ENCODE peak calls at places on chromosomes 1 and 21, in eight cellular contexts. Q, W, F, U, M, K, B and I are unnamed samples.

GRCh38 chr1:226649780-226650179 is 89.3 kb downstream of the ITPKB start:
- DNase-seq in U (no peak), Q (no peak), F (no peak), K (no peak), M (no peak), W (peak), B (no peak), I (no peak)

GRCh38 chr1:117335376-117336086 is 31.7 kb upstream of the MAN1A2 start:
- DNase-seq in M (no peak), W (no peak), U (no peak), K (no peak), Q (no peak), B (no peak), F (no peak), I (no peak)

GRCh38 chr1:229769809-229770208 is 143.8 kb downstream of the URB2 start:
- DNase-seq in F (no peak), W (no peak), U (no peak), K (no peak), M (no peak), Q (no peak), B (no peak), I (no peak)

GRCh38 chr1:116454940-116455339 is 81.9 kb downstream of the ATP1A1 start:
- DNase-seq in F (no peak), U (no peak), Q (no peak), W (no peak), K (no peak), B (no peak), M (no peak), I (no peak)

GRCh38 chr1:18972531-18972930 is 16.1 kb upstream of the IFFO2 start:
- DNase-seq in F (no peak), M (peak), K (no peak), W (peak), U (no peak), Q (no peak), B (no peak), I (no peak)

GRCh38 chr21:46509760-46510159 is 51.1 kb downstream of the DIP2A start:
- DNase-seq in W (no peak), M (no peak), U (no peak), K (no peak), B (no peak), F (peak), Q (no peak), I (no peak)

GRCh38 chr1:47572731-47573505 is 135.1 kb downstream of the FOXD2 start:
- DNase-seq in B (no peak), F (no peak), Q (peak), M (no peak), W (no peak), U (no peak), K (no peak), I (peak)

GRCh38 chr1:17538428-17539130 is 919 bp upstream of the ARHGEF10L start:
- DNase-seq in W (peak), B (peak), F (no peak), K (no peak), U (no peak), Q (no peak), M (no peak), I (no peak)

GRCh38 chr1:9842781-9843575 is 19.2 kb upstream of the CLSTN1 start:
- DNase-seq in Q (no peak), K (peak), M (no peak), U (no peak), F (no peak), W (no peak), B (no peak), I (no peak)

GRCh38 chr1:201900476-201900875 is 11.8 kb downstream of the SHISA4 start:
- DNase-seq in W (no peak), U (no peak), F (no peak), Q (no peak), B (no peak), K (no peak), M (no peak), I (no peak)

GRCh38 chr1:3070654-3071506 is 1.9 kb downstream of the PRDM16 start:
- DNase-seq in K (no peak), M (no peak), B (no peak), U (no peak), W (no peak), F (peak), Q (no peak), I (no peak)

GRCh38 chr1:208238710-208239517 is 5.3 kb downstream of the PLXNA2 start:
- DNase-seq in M (no peak), F (peak), B (peak), K (peak), Q (no peak), W (peak), U (no peak), I (no peak)

GRCh38 chr1:4585216-4585615 is 69.2 kb upstream of the AJAP1 start:
- DNase-seq in F (no peak), Q (peak), K (no peak), U (peak), B (no peak), W (no peak), M (no peak), I (no peak)

GRCh38 chr1:162902372-162902771 is 41.4 kb upstream of the CCDC190 start:
- DNase-seq in M (no peak), Q (no peak), B (no peak), F (peak), U (no peak), W (peak), K (no peak), I (no peak)

GRCh38 chr1:178706467-178706866 is 18.6 kb upstream of the RALGPS2 start:
- DNase-seq in M (no peak), F (no peak), K (no peak), W (no peak), Q (no peak), B (no peak), U (no peak), I (no peak)

GRCh38 chr1:7549277-7549676 is 221.8 kb upstream of the VAMP3 start:
- DNase-seq in U (no peak), K (no peak), F (peak), W (peak), B (no peak), M (no peak), Q (no peak), I (no peak)

GRCh38 chr1:88595355-88595754 is 88.7 kb upstream of the PKN2 start:
- DNase-seq in F (peak), B (no peak), W (peak), Q (no peak), K (no peak), U (no peak), M (no peak), I (no peak)

GRCh38 chr1:79161077-79161476 is 154.5 kb upstream of the ADGRL4 start:
- DNase-seq in K (no peak), M (no peak), Q (no peak), F (peak), W (peak), B (no peak), U (no peak), I (no peak)

GRCh38 chr1:50333595-50333974 is 89.7 kb downstream of the DMRTA2 start:
- DNase-seq in W (peak), Q (peak), M (no peak), K (peak), B (no peak), U (peak), F (peak), I (no peak)